ENCODE peak calls at places on chromosome 14, in four cellular contexts. G, N, S and K are unnamed samples.
A peak's percentile ranks its signal among the peaks of the same experiment; 100 is the strongest.

GRCh38 chr14:24058260-24058950 is 6.6 kb downstream of the CARMIL3 start:
- DNase-seq in S (peak; percentile 98), N (peak; percentile 31), G (no peak), K (peak; percentile 73)

GRCh38 chr14:54818201-54819133 is 84.2 kb downstream of the GCH1 start:
- DNase-seq in N (no peak), S (no peak), G (peak; percentile 45), K (no peak)

GRCh38 chr14:50344116-50344775 is 32.1 kb downstream of the DMAC2L start:
- DNase-seq in S (no peak), G (no peak), N (no peak), K (no peak)

GRCh38 chr14:86543531-86543930 is 1013.6 kb downstream of the FLRT2 start:
- DNase-seq in S (no peak), G (no peak), N (no peak), K (no peak)

GRCh38 chr14:86530457-86530856 is 1000.5 kb downstream of the FLRT2 start:
- DNase-seq in G (no peak), S (no peak), N (no peak), K (no peak)

GRCh38 chr14:67240168-67240932 is 885 bp upstream of the PALS1 start:
- DNase-seq in S (peak; percentile 25), N (peak; percentile 69), G (peak; percentile 62), K (peak; percentile 85)

GRCh38 chr14:23640524-23641141 is 4.5 kb downstream of the DHRS2 start:
- DNase-seq in S (peak; percentile 67), G (peak; percentile 67), N (peak; percentile 41), K (peak; percentile 20)

GRCh38 chr14:26128931-26129674 is 468.7 kb downstream of the NOVA1 start:
- DNase-seq in N (no peak), G (no peak), S (no peak), K (no peak)

GRCh38 chr14:64387232-64387737 is 868 bp upstream of the MTHFD1 start:
- DNase-seq in S (peak; percentile 20), N (no peak), G (peak; percentile 32), K (peak; percentile 9)

GRCh38 chr14:64721391-64721791 is 17.2 kb downstream of the PLEKHG3 start:
- DNase-seq in G (no peak), N (peak; percentile 85), S (peak; percentile 54), K (peak; percentile 80)

GRCh38 chr14:104784846-104785707 is 10.5 kb downstream of the AKT1 start:
- DNase-seq in N (no peak), S (no peak), G (no peak), K (peak; percentile 91)

GRCh38 chr14:99244960-99245340 is 27.0 kb downstream of the BCL11B start:
- DNase-seq in N (no peak), S (no peak), G (no peak), K (peak; percentile 49)

GRCh38 chr14:85533821-85534271 is 3.9 kb downstream of the FLRT2 start:
- DNase-seq in S (no peak), G (no peak), N (peak; percentile 25), K (peak; percentile 25)

GRCh38 chr14:54058501-54058900 is 101.9 kb upstream of the BMP4 start:
- DNase-seq in G (no peak), N (no peak), S (no peak), K (no peak)

GRCh38 chr14:100428727-100429126 is 105.6 kb downstream of the SLC25A47 start:
- DNase-seq in N (no peak), G (no peak), S (no peak), K (no peak)

GRCh38 chr14:30864934-30865333 is 9.4 kb upstream of the COCH start:
- DNase-seq in G (no peak), S (no peak), N (no peak), K (no peak)

GRCh38 chr14:32985881-32986280 is 47.2 kb downstream of the NPAS3 start:
- DNase-seq in N (peak; percentile 61), S (no peak), G (no peak), K (no peak)

GRCh38 chr14:77275855-77276153 is 4.8 kb upstream of the NGB start:
- DNase-seq in S (no peak), N (no peak), G (no peak), K (no peak)
- H3K4me1 ChIP-seq in S (no peaks in the 10 kb centered on the region), N (no peaks in the 10 kb centered on the region), G (no peaks in the 10 kb centered on the region), K (no peaks in the 10 kb centered on the region)

DNA sequence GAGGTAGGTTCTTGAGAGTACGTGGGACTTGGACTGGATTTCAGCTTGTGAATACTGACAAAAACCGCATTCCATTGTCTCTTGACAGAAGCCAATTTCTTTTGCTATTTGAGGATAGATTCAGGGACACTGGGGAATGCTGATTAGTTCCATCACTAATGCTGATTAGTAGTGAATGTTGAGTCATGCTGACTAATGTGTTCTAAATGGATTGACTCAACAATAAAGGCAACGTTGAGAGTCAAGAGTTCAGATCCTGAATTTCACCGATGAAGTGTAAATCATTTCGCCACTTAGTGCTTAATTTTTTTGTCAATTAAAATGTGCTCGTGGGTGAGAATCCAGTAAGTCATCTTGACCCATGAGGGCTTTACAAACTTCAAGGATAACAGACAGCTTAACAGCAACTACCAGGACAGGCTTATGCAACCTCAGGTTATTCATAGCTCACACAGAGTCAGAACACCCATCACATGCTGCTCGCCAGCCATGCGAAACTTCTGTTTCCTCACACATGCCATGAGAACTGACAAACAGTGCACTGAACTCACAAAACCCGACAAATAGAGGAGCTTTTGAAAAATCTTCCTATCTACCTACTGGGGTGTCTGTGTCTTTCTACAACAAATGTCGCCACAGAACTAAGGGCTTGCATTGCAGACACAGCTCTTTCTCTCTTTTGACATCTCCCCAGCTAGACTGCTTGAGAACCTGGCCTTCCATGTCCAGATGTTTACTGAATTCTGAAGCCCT is 316.5 kb downstream of the ZFP36L1 start:
- DNase-seq in N (peak; percentile 66), G (no peak), S (peak; percentile 79), K (peak; percentile 90)
- TF ChIP-seq POLR2A in N (no peak), G (no peak), S (no peak), K (no peak)

GRCh38 chr14:69693145-69693544 is 73.8 kb upstream of the SRSF5 start:
- DNase-seq in S (no peak), G (no peak), N (no peak), K (peak; percentile 51)

GRCh38 chr14:69695664-69696527 is 71.0 kb upstream of the SRSF5 start:
- DNase-seq in N (no peak), S (no peak), G (no peak), K (peak; percentile 76)

GRCh38 chr14:69692542-69693053 is 74.3 kb upstream of the SRSF5 start:
- DNase-seq in S (no peak), N (no peak), G (no peak), K (no peak)

GRCh38 chr14:69694730-69695663 is 71.9 kb upstream of the SRSF5 start:
- DNase-seq in S (no peak), N (no peak), G (no peak), K (peak; percentile 17)

DNA sequence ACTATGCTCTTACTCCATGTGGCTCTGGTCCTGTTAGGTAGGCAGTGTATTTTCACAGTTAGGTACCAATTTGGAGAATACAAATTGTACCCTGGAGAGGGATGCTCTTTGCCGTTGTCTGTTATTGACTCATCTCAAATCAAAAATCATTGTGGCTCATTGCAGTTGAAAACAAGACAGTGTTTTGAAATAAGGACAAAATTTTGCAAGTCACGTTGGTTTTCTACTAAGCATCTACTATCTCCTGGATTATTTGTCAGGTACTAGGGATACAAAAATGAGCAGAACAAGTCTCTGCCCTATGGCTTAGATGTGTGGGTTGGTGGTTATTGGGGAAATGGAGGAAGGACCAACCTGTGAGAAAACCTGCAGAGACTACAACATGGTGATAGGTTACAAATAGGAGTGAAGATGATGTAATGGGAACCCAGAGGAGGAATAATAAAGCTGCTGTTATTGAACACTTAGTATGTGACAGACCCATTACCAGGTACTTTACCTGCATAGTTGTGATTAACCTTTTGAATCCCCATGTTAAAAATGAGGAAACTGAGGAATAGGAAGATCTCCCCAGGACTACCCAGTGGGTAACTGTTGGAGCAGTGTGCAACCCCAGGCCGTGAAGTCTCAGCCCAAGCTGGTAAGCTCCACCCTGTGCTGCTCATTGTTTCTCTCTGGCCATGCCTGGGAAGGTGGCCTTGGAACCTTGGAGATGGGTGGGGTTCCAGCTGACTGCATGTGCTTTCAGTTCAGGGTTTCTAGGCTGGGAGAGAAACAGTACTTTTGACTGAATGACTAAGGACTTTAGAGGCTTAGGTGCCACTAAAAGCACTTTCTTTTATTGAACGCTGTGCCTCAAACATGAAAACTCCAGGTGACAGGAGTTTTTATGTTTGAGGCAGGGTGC is 72.9 kb upstream of the SRSF5 start:
- DNase-seq in S (no peak), G (peak; percentile 79), N (no peak), K (peak; percentile 85)
- H3K4me1 ChIP-seq in S (peaks cover 62% of the 10 kb centered on the region), G (peaks cover 85% of the 10 kb centered on the region), N (peaks cover 30% of the 10 kb centered on the region), K (peaks cover 87% of the 10 kb centered on the region)

GRCh38 chr14:71752111-71752738 is 180.0 kb upstream of the RGS6 start:
- DNase-seq in S (no peak), G (no peak), N (no peak), K (no peak)

GRCh38 chr14:71751264-71751663 is 181.0 kb upstream of the RGS6 start:
- DNase-seq in N (no peak), S (no peak), G (no peak), K (no peak)

GRCh38 chr14:71753976-71754375 is 178.3 kb upstream of the RGS6 start:
- DNase-seq in N (no peak), S (no peak), G (no peak), K (no peak)

GRCh38 chr14:71754422-71755095 is 177.7 kb upstream of the RGS6 start:
- DNase-seq in G (no peak), S (no peak), N (no peak), K (no peak)

GRCh38 chr14:71753126-71753830 is 179.0 kb upstream of the RGS6 start:
- DNase-seq in G (peak; percentile 91), N (peak; percentile 95), S (peak; percentile 93), K (peak; percentile 94)
- TF ChIP-seq POLR2A in G (no peak), N (no peak), S (no peak), K (no peak)

DNA sequence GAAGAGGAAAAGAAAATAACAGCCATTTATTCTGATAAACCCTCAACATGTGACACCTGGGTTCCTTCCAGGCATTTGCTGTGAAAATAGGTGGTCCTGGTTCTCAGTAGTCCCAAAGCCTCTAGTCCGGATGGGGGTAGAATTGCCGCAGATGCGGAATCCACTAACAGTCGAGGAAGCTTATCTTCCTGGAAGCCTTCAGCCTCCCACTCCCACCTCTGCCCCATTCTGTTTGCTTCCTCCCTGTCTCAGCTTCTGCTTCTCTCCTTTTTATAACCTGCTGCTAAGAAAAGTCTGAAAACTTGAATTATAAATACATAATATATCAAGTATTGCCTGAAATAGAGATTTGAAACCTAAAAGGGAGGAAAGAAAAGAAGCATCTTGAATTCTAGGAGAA is 14.0 kb upstream of the MAP3K9 start:
- DNase-seq in S (no peak), N (no peak), G (no peak), K (no peak)
- H3K4me1 ChIP-seq in S (peaks cover 7% of the 10 kb centered on the region), N (no peaks in the 10 kb centered on the region), G (peaks cover 7% of the 10 kb centered on the region), K (peaks cover 7% of the 10 kb centered on the region)

DNA sequence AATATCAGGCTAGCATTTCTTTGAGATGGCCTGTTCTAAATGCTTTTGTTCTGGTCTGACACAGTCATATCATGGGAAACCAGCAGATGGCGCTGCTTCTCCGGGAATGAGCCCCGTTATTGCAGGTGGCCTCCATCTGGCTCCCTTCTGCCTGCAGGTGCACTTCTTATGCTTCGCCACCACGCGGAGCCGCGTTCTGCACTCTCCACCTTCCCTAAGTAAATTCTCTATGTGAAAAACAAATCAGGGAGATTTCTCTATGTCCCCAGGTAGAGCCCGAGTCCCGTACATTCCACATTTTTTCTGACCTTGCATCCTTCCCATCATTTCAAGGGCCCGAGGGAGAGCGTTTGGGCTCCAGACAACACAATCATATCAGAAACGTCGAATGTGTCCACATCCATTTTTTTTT is 26.2 kb downstream of the GLRX5 start:
- DNase-seq in S (peak; percentile 94), N (peak; percentile 84), G (peak; percentile 85), K (peak; percentile 95)
- TF ChIP-seq POLR2A in S (no peak), N (no peak), G (no peak), K (no peak)

DNA sequence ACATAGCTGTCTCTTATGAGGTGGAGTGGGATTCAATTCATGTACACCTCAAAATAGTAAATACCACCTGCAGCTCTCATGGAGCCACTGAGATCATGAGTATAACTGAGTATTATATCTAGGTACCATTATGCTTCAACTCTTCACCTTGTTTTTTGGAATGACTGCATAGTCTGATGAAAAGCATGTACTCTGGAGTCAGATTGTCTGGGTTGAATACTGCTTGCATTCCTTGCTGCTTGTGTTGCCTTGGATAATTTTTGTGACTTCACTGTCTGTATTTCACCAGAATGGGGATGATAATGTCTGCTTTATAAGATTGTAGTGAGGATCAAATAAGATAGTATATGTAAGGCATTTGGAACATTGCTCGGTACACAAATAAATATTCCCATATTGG is 54.2 kb downstream of the SUSD6 start:
- DNase-seq in S (no peak), G (no peak), N (no peak), K (no peak)
- H3K4me1 ChIP-seq in S (peaks cover 65% of the 10 kb centered on the region), G (peaks cover 82% of the 10 kb centered on the region), N (peaks cover 36% of the 10 kb centered on the region), K (peaks cover 72% of the 10 kb centered on the region)